ENCODE peak calls at places on chromosomes 7 and 10, in nine cellular contexts. One of them, this sample, is unnamed.

GRCh38 chr10:113539789-113540188 is 13.1 kb upstream of the HABP2 start:
- DNase-seq in K562: no peak
- DNase-seq in GM13977: no peak
- DNase-seq in thoracic aorta: no peak
- DNase-seq in GM20000: no peak
- DNase-seq in sigmoid colon: no peak
- DNase-seq in foreskin fibroblast: peak; percentile 54
- DNase-seq in WTC11: no peak
- DNase-seq in lower lobe of right lung: no peak
- DNase-seq in this sample: no peak

GRCh38 chr7:4267326-4268039 is 414.6 kb upstream of the FOXK1 start:
- DNase-seq in K562: no peak
- DNase-seq in GM13977: no peak
- DNase-seq in thoracic aorta: no peak
- DNase-seq in GM20000: no peak
- DNase-seq in sigmoid colon: no peak
- DNase-seq in foreskin fibroblast: no peak
- DNase-seq in WTC11: no peak
- DNase-seq in lower lobe of right lung: no peak
- DNase-seq in this sample: no peak

GRCh38 chr10:32985781-32986350 is 27.8 kb upstream of the ITGB1 start:
- DNase-seq in K562: no peak
- DNase-seq in GM13977: no peak
- DNase-seq in thoracic aorta: no peak
- DNase-seq in GM20000: no peak
- DNase-seq in sigmoid colon: no peak
- DNase-seq in foreskin fibroblast: peak; percentile 87
- DNase-seq in WTC11: no peak
- DNase-seq in lower lobe of right lung: no peak
- DNase-seq in this sample: no peak

GRCh38 chr10:104791471-104791870 is 150.4 kb downstream of the SORCS3 start:
- DNase-seq in K562: no peak
- DNase-seq in GM13977: no peak
- DNase-seq in thoracic aorta: no peak
- DNase-seq in GM20000: no peak
- DNase-seq in sigmoid colon: no peak
- DNase-seq in foreskin fibroblast: no peak
- DNase-seq in WTC11: no peak
- DNase-seq in lower lobe of right lung: no peak
- DNase-seq in this sample: no peak

GRCh38 chr7:154202002-154202401 is 149.8 kb downstream of the DPP6 start:
- DNase-seq in K562: no peak
- DNase-seq in GM13977: no peak
- DNase-seq in thoracic aorta: no peak
- DNase-seq in GM20000: no peak
- DNase-seq in sigmoid colon: no peak
- DNase-seq in foreskin fibroblast: no peak
- DNase-seq in WTC11: no peak
- DNase-seq in lower lobe of right lung: no peak
- DNase-seq in this sample: no peak

GRCh38 chr7:151429555-151430331 is 10.2 kb downstream of the CRYGN start:
- DNase-seq in K562: no peak
- DNase-seq in GM13977: peak; percentile 73
- DNase-seq in thoracic aorta: no peak
- DNase-seq in GM20000: no peak
- DNase-seq in sigmoid colon: peak; percentile 59
- DNase-seq in foreskin fibroblast: no peak
- DNase-seq in WTC11: no peak
- DNase-seq in lower lobe of right lung: no peak
- DNase-seq in this sample: no peak

GRCh38 chr10:131755200-131755599 is 145.6 kb upstream of the PPP2R2D start:
- DNase-seq in K562: no peak
- DNase-seq in GM13977: no peak
- DNase-seq in thoracic aorta: no peak
- DNase-seq in GM20000: no peak
- DNase-seq in sigmoid colon: no peak
- DNase-seq in foreskin fibroblast: no peak
- DNase-seq in WTC11: no peak
- DNase-seq in lower lobe of right lung: no peak
- DNase-seq in this sample: no peak

GRCh38 chr10:99850041-99850766 is 67.8 kb downstream of the ABCC2 start:
- DNase-seq in K562: no peak
- DNase-seq in GM13977: no peak
- DNase-seq in thoracic aorta: no peak
- DNase-seq in GM20000: no peak
- DNase-seq in sigmoid colon: no peak
- DNase-seq in foreskin fibroblast: no peak
- DNase-seq in WTC11: peak; percentile 25
- DNase-seq in lower lobe of right lung: no peak
- DNase-seq in this sample: no peak

GRCh38 chr7:87398441-87398840 is 53.0 kb downstream of the CROT start:
- DNase-seq in K562: no peak
- DNase-seq in GM13977: no peak
- DNase-seq in thoracic aorta: no peak
- DNase-seq in GM20000: no peak
- DNase-seq in sigmoid colon: no peak
- DNase-seq in foreskin fibroblast: peak; percentile 74
- DNase-seq in WTC11: no peak
- DNase-seq in lower lobe of right lung: no peak
- DNase-seq in this sample: no peak

GRCh38 chr7:132309102-132309805 is 267.0 kb downstream of the PLXNA4 start:
- DNase-seq in K562: no peak
- DNase-seq in GM13977: no peak
- DNase-seq in thoracic aorta: no peak
- DNase-seq in GM20000: no peak
- DNase-seq in sigmoid colon: no peak
- DNase-seq in foreskin fibroblast: no peak
- DNase-seq in WTC11: no peak
- DNase-seq in lower lobe of right lung: no peak
- DNase-seq in this sample: no peak

GRCh38 chr7:22338411-22338810 is 18.5 kb downstream of the RAPGEF5 start:
- DNase-seq in K562: no peak
- DNase-seq in GM13977: no peak
- DNase-seq in thoracic aorta: no peak
- DNase-seq in GM20000: no peak
- DNase-seq in sigmoid colon: no peak
- DNase-seq in foreskin fibroblast: no peak
- DNase-seq in WTC11: no peak
- DNase-seq in lower lobe of right lung: no peak
- DNase-seq in this sample: no peak

GRCh38 chr10:77160679-77161078 is 476.9 kb downstream of the KCNMA1 start:
- DNase-seq in K562: no peak
- DNase-seq in GM13977: no peak
- DNase-seq in thoracic aorta: no peak
- DNase-seq in GM20000: no peak
- DNase-seq in sigmoid colon: no peak
- DNase-seq in foreskin fibroblast: peak; percentile 94
- DNase-seq in WTC11: no peak
- DNase-seq in lower lobe of right lung: no peak
- DNase-seq in this sample: no peak

GRCh38 chr7:141915565-141915964 is 634 bp upstream of the OR9A4 start:
- DNase-seq in K562: no peak
- DNase-seq in GM13977: no peak
- DNase-seq in thoracic aorta: no peak
- DNase-seq in GM20000: no peak
- DNase-seq in sigmoid colon: no peak
- DNase-seq in foreskin fibroblast: no peak
- DNase-seq in WTC11: no peak
- DNase-seq in lower lobe of right lung: no peak
- DNase-seq in this sample: no peak

GRCh38 chr10:52778511-52779392 is 6.2 kb upstream of the MBL2 start:
- DNase-seq in K562: no peak
- DNase-seq in GM13977: no peak
- DNase-seq in thoracic aorta: no peak
- DNase-seq in GM20000: no peak
- DNase-seq in sigmoid colon: no peak
- DNase-seq in foreskin fibroblast: peak; percentile 40
- DNase-seq in WTC11: peak; percentile 75
- DNase-seq in lower lobe of right lung: no peak
- DNase-seq in this sample: peak; percentile 27
- TF ChIP-seq CTCF in K562: peak; percentile 53
- TF ChIP-seq CTCF in GM13977: peak; percentile 35
- TF ChIP-seq CTCF in thoracic aorta: no peak
- TF ChIP-seq CTCF in GM20000: peak; percentile 7
- TF ChIP-seq CTCF in sigmoid colon: no peak
- TF ChIP-seq CTCF in foreskin fibroblast: peak; percentile 73
- TF ChIP-seq CTCF in WTC11: peak; percentile 89
- TF ChIP-seq CTCF in lower lobe of right lung: peak; percentile 30
- TF ChIP-seq CTCF in this sample: peak; percentile 68

DNA sequence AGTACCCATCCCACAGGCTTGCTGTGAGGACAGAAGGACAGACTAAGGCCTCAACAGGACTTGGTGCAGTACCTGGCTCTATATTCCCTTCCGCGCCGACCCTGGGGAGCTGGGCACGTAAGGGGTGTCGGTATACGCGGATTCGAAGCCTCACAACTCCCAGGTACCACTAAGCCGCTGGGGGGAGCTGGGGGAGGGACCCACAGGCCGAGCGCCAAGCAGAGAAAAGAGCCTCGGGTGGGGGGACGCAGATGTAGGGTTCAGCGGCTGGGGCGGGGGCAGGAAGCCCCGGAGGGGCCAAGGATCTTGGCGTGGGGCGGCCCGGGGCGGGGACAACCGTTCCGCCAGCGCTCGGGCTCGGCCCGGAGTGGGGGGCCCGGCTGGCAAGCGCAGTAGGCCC is 126.4 kb upstream of the ZNF746 start:
- DNase-seq in K562: peak; percentile 81
- DNase-seq in GM13977: peak; percentile 43
- DNase-seq in thoracic aorta: no peak
- DNase-seq in GM20000: peak; percentile 49
- DNase-seq in sigmoid colon: peak; percentile 72
- DNase-seq in foreskin fibroblast: peak; percentile 52
- DNase-seq in WTC11: peak; percentile 31
- DNase-seq in lower lobe of right lung: peak; percentile 58
- DNase-seq in this sample: peak; percentile 22
- TF ChIP-seq CTCF in K562: no peak
- TF ChIP-seq CTCF in GM13977: peak; percentile 26
- TF ChIP-seq CTCF in thoracic aorta: no peak
- TF ChIP-seq CTCF in GM20000: no peak
- TF ChIP-seq CTCF in sigmoid colon: no peak
- TF ChIP-seq CTCF in foreskin fibroblast: no peak
- TF ChIP-seq CTCF in WTC11: no peak
- TF ChIP-seq CTCF in lower lobe of right lung: no peak
- TF ChIP-seq CTCF in this sample: no peak

DNA sequence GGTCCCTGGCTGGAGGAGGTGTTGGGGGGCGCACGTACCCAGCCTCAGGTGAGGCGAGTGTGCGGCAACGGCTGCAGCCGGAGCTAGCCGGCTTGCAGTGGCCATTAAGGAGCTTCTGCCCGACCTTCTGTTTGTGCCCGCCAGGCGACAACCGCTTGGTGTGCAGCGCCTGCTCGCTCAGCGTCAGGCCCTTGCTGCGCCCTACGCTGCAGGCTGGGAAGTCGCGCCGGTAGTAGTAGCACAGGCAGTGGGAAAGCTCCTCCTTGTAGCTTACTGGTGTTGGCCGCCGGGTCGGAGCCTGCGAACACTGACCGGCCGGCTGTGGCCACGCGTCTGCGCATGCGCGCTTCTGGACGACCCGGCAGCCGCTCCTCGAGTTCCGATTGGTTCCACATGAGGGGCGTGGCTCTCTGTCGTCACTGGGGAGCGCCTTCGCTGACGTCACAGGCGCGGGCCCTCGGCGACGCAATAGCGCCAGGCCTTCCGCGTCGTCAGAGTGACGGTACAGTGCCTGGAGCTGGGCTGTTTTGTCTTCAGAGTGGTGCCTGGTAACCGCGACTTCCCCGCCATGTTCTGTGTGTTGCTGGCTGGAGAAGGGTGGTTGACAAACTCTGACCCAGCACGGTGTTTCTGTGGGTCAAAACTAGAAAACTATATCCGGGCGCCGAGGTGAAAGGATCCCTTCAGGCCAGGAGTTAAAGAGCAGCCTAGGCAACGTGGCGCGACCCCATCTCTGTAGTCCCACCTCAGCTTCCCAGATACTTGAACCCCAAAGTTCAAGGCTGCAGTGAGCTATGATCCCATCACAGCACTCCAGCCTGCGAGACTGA is 76.3 kb upstream of the TMEM248 start:
- DNase-seq in K562: peak; percentile 100
- DNase-seq in GM13977: peak; percentile 99
- DNase-seq in thoracic aorta: peak; percentile 90
- DNase-seq in GM20000: peak; percentile 99
- DNase-seq in sigmoid colon: peak; percentile 99
- DNase-seq in foreskin fibroblast: peak; percentile 99
- DNase-seq in WTC11: peak; percentile 99
- DNase-seq in lower lobe of right lung: peak; percentile 98
- DNase-seq in this sample: peak; percentile 99
- TF ChIP-seq CTCF in K562: peak; percentile 26
- TF ChIP-seq CTCF in GM13977: no peak
- TF ChIP-seq CTCF in thoracic aorta: peak; percentile 49
- TF ChIP-seq CTCF in GM20000: no peak
- TF ChIP-seq CTCF in sigmoid colon: peak; percentile 61
- TF ChIP-seq CTCF in foreskin fibroblast: no peak
- TF ChIP-seq CTCF in WTC11: no peak
- TF ChIP-seq CTCF in lower lobe of right lung: peak; percentile 32
- TF ChIP-seq CTCF in this sample: peak; percentile 49

GRCh38 chr10:63133056-63133786 is at the start of gene NRBF2:
- DNase-seq in K562: peak; percentile 98
- DNase-seq in GM13977: peak; percentile 93
- DNase-seq in thoracic aorta: peak; percentile 96
- DNase-seq in GM20000: peak; percentile 93
- DNase-seq in sigmoid colon: peak; percentile 99
- DNase-seq in foreskin fibroblast: peak; percentile 99
- DNase-seq in WTC11: peak; percentile 96
- DNase-seq in lower lobe of right lung: peak; percentile 99
- DNase-seq in this sample: peak; percentile 95

GRCh38 chr10:63128443-63128842 is 4.7 kb upstream of the NRBF2 start:
- DNase-seq in K562: no peak
- DNase-seq in GM13977: no peak
- DNase-seq in thoracic aorta: no peak
- DNase-seq in GM20000: no peak
- DNase-seq in sigmoid colon: no peak
- DNase-seq in foreskin fibroblast: peak; percentile 15
- DNase-seq in WTC11: no peak
- DNase-seq in lower lobe of right lung: no peak
- DNase-seq in this sample: no peak

GRCh38 chr10:63129888-63130287 is 3.2 kb upstream of the NRBF2 start:
- DNase-seq in K562: no peak
- DNase-seq in GM13977: no peak
- DNase-seq in thoracic aorta: no peak
- DNase-seq in GM20000: no peak
- DNase-seq in sigmoid colon: no peak
- DNase-seq in foreskin fibroblast: no peak
- DNase-seq in WTC11: no peak
- DNase-seq in lower lobe of right lung: no peak
- DNase-seq in this sample: no peak

GRCh38 chr10:63133787-63134557 is 844 bp downstream of the NRBF2 start:
- DNase-seq in K562: no peak
- DNase-seq in GM13977: peak; percentile 28
- DNase-seq in thoracic aorta: no peak
- DNase-seq in GM20000: peak; percentile 66
- DNase-seq in sigmoid colon: peak; percentile 70
- DNase-seq in foreskin fibroblast: peak; percentile 48
- DNase-seq in WTC11: no peak
- DNase-seq in lower lobe of right lung: no peak
- DNase-seq in this sample: no peak

DNA sequence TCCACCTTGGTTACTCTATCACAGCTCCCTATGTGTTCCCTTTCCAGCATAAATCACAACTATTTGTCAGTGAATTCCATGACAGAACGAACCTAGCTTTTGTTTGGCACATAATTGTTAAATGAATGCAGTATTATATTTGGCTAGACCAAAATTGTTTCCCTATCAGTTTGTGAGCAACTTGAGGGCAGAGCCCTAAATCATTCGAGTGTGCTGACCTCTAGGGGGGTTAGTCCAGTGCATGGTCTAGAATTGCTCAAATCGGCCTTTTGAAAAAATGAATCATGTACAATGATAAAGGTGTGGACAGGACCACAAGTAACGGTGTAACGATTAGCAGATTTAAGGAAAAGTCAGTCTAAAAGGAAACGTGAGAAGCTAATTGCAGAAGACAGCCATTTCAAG is 475 bp upstream of the NRBF2 start:
- DNase-seq in K562: peak; percentile 25
- DNase-seq in GM13977: no peak
- DNase-seq in thoracic aorta: no peak
- DNase-seq in GM20000: no peak
- DNase-seq in sigmoid colon: no peak
- DNase-seq in foreskin fibroblast: no peak
- DNase-seq in WTC11: no peak
- DNase-seq in lower lobe of right lung: no peak
- DNase-seq in this sample: no peak
- TF ChIP-seq CTCF in K562: no peak
- TF ChIP-seq CTCF in GM13977: no peak
- TF ChIP-seq CTCF in thoracic aorta: no peak
- TF ChIP-seq CTCF in GM20000: no peak
- TF ChIP-seq CTCF in sigmoid colon: no peak
- TF ChIP-seq CTCF in foreskin fibroblast: no peak
- TF ChIP-seq CTCF in WTC11: no peak
- TF ChIP-seq CTCF in lower lobe of right lung: no peak
- TF ChIP-seq CTCF in this sample: no peak